ENCODE peak calls at places on chromosome X, in six cellular contexts. One of them, this sample, is unnamed.

GRCh38 chrX:103608305-103608963 is 671 bp downstream of the TCEAL3 start:
- DNase-seq in T-helper 2 cell: no peak
- DNase-seq in stimulated activated CD4-positive, alpha-beta T cell treated with anti-CD3 and anti-CD28 coated beads, Interleukin-4, amount 100 ng/mL, for 1 hour: peak
- DNase-seq in activated CD8-positive, alpha-beta memory T cell treated with anti-CD3 and anti-CD28 coated beads for 4 hours: no peak
- DNase-seq in NCI-H146: peak
- DNase-seq in H9: peak
- DNase-seq in this sample: no peak

GRCh38 chrX:150212672-150213480 is 150.2 kb upstream of the MAMLD1 start:
- DNase-seq in T-helper 2 cell: no peak
- DNase-seq in stimulated activated CD4-positive, alpha-beta T cell treated with anti-CD3 and anti-CD28 coated beads, Interleukin-4, amount 100 ng/mL, for 1 hour: no peak
- DNase-seq in activated CD8-positive, alpha-beta memory T cell treated with anti-CD3 and anti-CD28 coated beads for 4 hours: no peak
- DNase-seq in NCI-H146: no peak
- DNase-seq in H9: no peak
- DNase-seq in this sample: no peak

GRCh38 chrX:145405012-145405411 is 157.7 kb downstream of the SPANXN1 start:
- DNase-seq in T-helper 2 cell: no peak
- DNase-seq in stimulated activated CD4-positive, alpha-beta T cell treated with anti-CD3 and anti-CD28 coated beads, Interleukin-4, amount 100 ng/mL, for 1 hour: no peak
- DNase-seq in activated CD8-positive, alpha-beta memory T cell treated with anti-CD3 and anti-CD28 coated beads for 4 hours: no peak
- DNase-seq in NCI-H146: peak
- DNase-seq in H9: no peak
- DNase-seq in this sample: no peak

GRCh38 chrX:118128724-118129123 is 12.1 kb upstream of the KLHL13 start:
- DNase-seq in T-helper 2 cell: no peak
- DNase-seq in stimulated activated CD4-positive, alpha-beta T cell treated with anti-CD3 and anti-CD28 coated beads, Interleukin-4, amount 100 ng/mL, for 1 hour: no peak
- DNase-seq in activated CD8-positive, alpha-beta memory T cell treated with anti-CD3 and anti-CD28 coated beads for 4 hours: no peak
- DNase-seq in NCI-H146: no peak
- DNase-seq in H9: no peak
- DNase-seq in this sample: no peak

GRCh38 chrX:119238557-119238956 is 2.5 kb downstream of the PGRMC1 start:
- DNase-seq in T-helper 2 cell: no peak
- DNase-seq in stimulated activated CD4-positive, alpha-beta T cell treated with anti-CD3 and anti-CD28 coated beads, Interleukin-4, amount 100 ng/mL, for 1 hour: no peak
- DNase-seq in activated CD8-positive, alpha-beta memory T cell treated with anti-CD3 and anti-CD28 coated beads for 4 hours: no peak
- DNase-seq in NCI-H146: no peak
- DNase-seq in H9: no peak
- DNase-seq in this sample: no peak

GRCh38 chrX:64867217-64867616 is 109.0 kb downstream of the ZC4H2 start:
- DNase-seq in T-helper 2 cell: no peak
- DNase-seq in stimulated activated CD4-positive, alpha-beta T cell treated with anti-CD3 and anti-CD28 coated beads, Interleukin-4, amount 100 ng/mL, for 1 hour: no peak
- DNase-seq in activated CD8-positive, alpha-beta memory T cell treated with anti-CD3 and anti-CD28 coated beads for 4 hours: no peak
- DNase-seq in NCI-H146: no peak
- DNase-seq in H9: no peak
- DNase-seq in this sample: no peak

GRCh38 chrX:20506739-20507138 is 240.0 kb upstream of the RPS6KA3 start:
- DNase-seq in T-helper 2 cell: no peak
- DNase-seq in stimulated activated CD4-positive, alpha-beta T cell treated with anti-CD3 and anti-CD28 coated beads, Interleukin-4, amount 100 ng/mL, for 1 hour: no peak
- DNase-seq in activated CD8-positive, alpha-beta memory T cell treated with anti-CD3 and anti-CD28 coated beads for 4 hours: no peak
- DNase-seq in NCI-H146: no peak
- DNase-seq in H9: no peak
- DNase-seq in this sample: no peak

GRCh38 chrX:93673869-93674271 is at the start of gene FAM133A:
- DNase-seq in T-helper 2 cell: no peak
- DNase-seq in stimulated activated CD4-positive, alpha-beta T cell treated with anti-CD3 and anti-CD28 coated beads, Interleukin-4, amount 100 ng/mL, for 1 hour: no peak
- DNase-seq in activated CD8-positive, alpha-beta memory T cell treated with anti-CD3 and anti-CD28 coated beads for 4 hours: no peak
- DNase-seq in NCI-H146: peak
- DNase-seq in H9: no peak
- DNase-seq in this sample: peak

GRCh38 chrX:38438321-38438720 is 85.9 kb downstream of the OTC start:
- DNase-seq in T-helper 2 cell: no peak
- DNase-seq in stimulated activated CD4-positive, alpha-beta T cell treated with anti-CD3 and anti-CD28 coated beads, Interleukin-4, amount 100 ng/mL, for 1 hour: no peak
- DNase-seq in activated CD8-positive, alpha-beta memory T cell treated with anti-CD3 and anti-CD28 coated beads for 4 hours: no peak
- DNase-seq in NCI-H146: no peak
- DNase-seq in H9: no peak
- DNase-seq in this sample: no peak

GRCh38 chrX:13579696-13580095 is 10.3 kb downstream of the EGFL6 start:
- DNase-seq in T-helper 2 cell: no peak
- DNase-seq in stimulated activated CD4-positive, alpha-beta T cell treated with anti-CD3 and anti-CD28 coated beads, Interleukin-4, amount 100 ng/mL, for 1 hour: no peak
- DNase-seq in activated CD8-positive, alpha-beta memory T cell treated with anti-CD3 and anti-CD28 coated beads for 4 hours: no peak
- DNase-seq in NCI-H146: no peak
- DNase-seq in H9: no peak
- DNase-seq in this sample: no peak

GRCh38 chrX:152136312-152136711 is 2.1 kb downstream of the MAGEA10 start:
- DNase-seq in T-helper 2 cell: no peak
- DNase-seq in stimulated activated CD4-positive, alpha-beta T cell treated with anti-CD3 and anti-CD28 coated beads, Interleukin-4, amount 100 ng/mL, for 1 hour: no peak
- DNase-seq in activated CD8-positive, alpha-beta memory T cell treated with anti-CD3 and anti-CD28 coated beads for 4 hours: no peak
- DNase-seq in NCI-H146: no peak
- DNase-seq in H9: no peak
- DNase-seq in this sample: no peak

GRCh38 chrX:55161581-55161980 is 58.6 kb upstream of the PAGE5 start:
- DNase-seq in T-helper 2 cell: no peak
- DNase-seq in stimulated activated CD4-positive, alpha-beta T cell treated with anti-CD3 and anti-CD28 coated beads, Interleukin-4, amount 100 ng/mL, for 1 hour: no peak
- DNase-seq in activated CD8-positive, alpha-beta memory T cell treated with anti-CD3 and anti-CD28 coated beads for 4 hours: no peak
- DNase-seq in NCI-H146: peak
- DNase-seq in H9: peak
- DNase-seq in this sample: no peak

GRCh38 chrX:6002056-6002455 is 226.6 kb downstream of the NLGN4X start:
- DNase-seq in T-helper 2 cell: no peak
- DNase-seq in stimulated activated CD4-positive, alpha-beta T cell treated with anti-CD3 and anti-CD28 coated beads, Interleukin-4, amount 100 ng/mL, for 1 hour: no peak
- DNase-seq in activated CD8-positive, alpha-beta memory T cell treated with anti-CD3 and anti-CD28 coated beads for 4 hours: no peak
- DNase-seq in NCI-H146: no peak
- DNase-seq in H9: no peak
- DNase-seq in this sample: no peak

GRCh38 chrX:15384304-15384703 is at the start of gene VEGFD:
- DNase-seq in T-helper 2 cell: no peak
- DNase-seq in stimulated activated CD4-positive, alpha-beta T cell treated with anti-CD3 and anti-CD28 coated beads, Interleukin-4, amount 100 ng/mL, for 1 hour: no peak
- DNase-seq in activated CD8-positive, alpha-beta memory T cell treated with anti-CD3 and anti-CD28 coated beads for 4 hours: no peak
- DNase-seq in NCI-H146: no peak
- DNase-seq in H9: no peak
- DNase-seq in this sample: peak

GRCh38 chrX:130097507-130098201 is 12.6 kb downstream of the ELF4 start:
- DNase-seq in T-helper 2 cell: no peak
- DNase-seq in stimulated activated CD4-positive, alpha-beta T cell treated with anti-CD3 and anti-CD28 coated beads, Interleukin-4, amount 100 ng/mL, for 1 hour: no peak
- DNase-seq in activated CD8-positive, alpha-beta memory T cell treated with anti-CD3 and anti-CD28 coated beads for 4 hours: no peak
- DNase-seq in NCI-H146: peak
- DNase-seq in H9: no peak
- DNase-seq in this sample: peak

GRCh38 chrX:72694170-72694569 is 19.9 kb downstream of the PHKA1 start:
- DNase-seq in T-helper 2 cell: no peak
- DNase-seq in stimulated activated CD4-positive, alpha-beta T cell treated with anti-CD3 and anti-CD28 coated beads, Interleukin-4, amount 100 ng/mL, for 1 hour: no peak
- DNase-seq in activated CD8-positive, alpha-beta memory T cell treated with anti-CD3 and anti-CD28 coated beads for 4 hours: no peak
- DNase-seq in NCI-H146: no peak
- DNase-seq in H9: no peak
- DNase-seq in this sample: no peak

GRCh38 chrX:45771560-45772340 is 571.1 kb upstream of the DIPK2B start:
- DNase-seq in T-helper 2 cell: peak
- DNase-seq in stimulated activated CD4-positive, alpha-beta T cell treated with anti-CD3 and anti-CD28 coated beads, Interleukin-4, amount 100 ng/mL, for 1 hour: peak
- DNase-seq in activated CD8-positive, alpha-beta memory T cell treated with anti-CD3 and anti-CD28 coated beads for 4 hours: no peak
- DNase-seq in NCI-H146: no peak
- DNase-seq in H9: no peak
- DNase-seq in this sample: no peak

GRCh38 chrX:47380268-47380667 is 9.9 kb downstream of the ZNF157 start:
- DNase-seq in T-helper 2 cell: peak
- DNase-seq in stimulated activated CD4-positive, alpha-beta T cell treated with anti-CD3 and anti-CD28 coated beads, Interleukin-4, amount 100 ng/mL, for 1 hour: peak
- DNase-seq in activated CD8-positive, alpha-beta memory T cell treated with anti-CD3 and anti-CD28 coated beads for 4 hours: peak
- DNase-seq in NCI-H146: no peak
- DNase-seq in H9: no peak
- DNase-seq in this sample: no peak

GRCh38 chrX:36974896-36975295 is 33.3 kb upstream of the FAM47C start:
- DNase-seq in T-helper 2 cell: no peak
- DNase-seq in stimulated activated CD4-positive, alpha-beta T cell treated with anti-CD3 and anti-CD28 coated beads, Interleukin-4, amount 100 ng/mL, for 1 hour: no peak
- DNase-seq in activated CD8-positive, alpha-beta memory T cell treated with anti-CD3 and anti-CD28 coated beads for 4 hours: no peak
- DNase-seq in NCI-H146: no peak
- DNase-seq in H9: no peak
- DNase-seq in this sample: no peak